ENCODE peak calls at places on chromosomes 3 and 15, in nine cellular contexts. One of them, this sample, is unnamed. For H3K4me1, the result is how much of the 10 kb centered on the place peaks cover.

GRCh38 chr3:133854971-133855370 is 40.7 kb downstream of the RAB6B start:
- DNase-seq in Peyer's patch: no peak
- DNase-seq in vagina: no peak
- DNase-seq in CD8-positive, alpha-beta T cell: no peak
- DNase-seq in stomach: no peak
- DNase-seq in aorta: no peak
- DNase-seq in CD8-positive, alpha-beta memory T cell: no peak
- DNase-seq in suprapubic skin: no peak
- DNase-seq in fibroblast of lung: no peak
- DNase-seq in this sample: no peak

GRCh38 chr15:39621961-39622360 is 41.1 kb downstream of the THBS1 start:
- DNase-seq in stomach: no peak
- DNase-seq in suprapubic skin: no peak
- DNase-seq in CD8-positive, alpha-beta memory T cell: no peak
- DNase-seq in fibroblast of lung: no peak
- DNase-seq in vagina: no peak
- DNase-seq in aorta: no peak
- DNase-seq in Peyer's patch: no peak
- DNase-seq in CD8-positive, alpha-beta T cell: no peak
- DNase-seq in this sample: no peak

GRCh38 chr3:183131186-183131585 is 31.3 kb downstream of the LAMP3 start:
- DNase-seq in Peyer's patch: no peak
- DNase-seq in CD8-positive, alpha-beta memory T cell: no peak
- DNase-seq in stomach: no peak
- DNase-seq in fibroblast of lung: no peak
- DNase-seq in CD8-positive, alpha-beta T cell: no peak
- DNase-seq in vagina: no peak
- DNase-seq in suprapubic skin: no peak
- DNase-seq in aorta: no peak
- DNase-seq in this sample: no peak

GRCh38 chr3:99783009-99783573 is 34.6 kb upstream of the CMSS1 start:
- DNase-seq in stomach: no peak
- DNase-seq in aorta: no peak
- DNase-seq in vagina: no peak
- DNase-seq in Peyer's patch: no peak
- DNase-seq in CD8-positive, alpha-beta T cell: no peak
- DNase-seq in fibroblast of lung: peak
- DNase-seq in suprapubic skin: no peak
- DNase-seq in CD8-positive, alpha-beta memory T cell: no peak
- DNase-seq in this sample: no peak

GRCh38 chr3:183764854-183765731 is 60.3 kb downstream of the MAP6D1 start:
- DNase-seq in CD8-positive, alpha-beta T cell: no peak
- DNase-seq in aorta: no peak
- DNase-seq in Peyer's patch: no peak
- DNase-seq in suprapubic skin: no peak
- DNase-seq in fibroblast of lung: peak
- DNase-seq in vagina: no peak
- DNase-seq in stomach: no peak
- DNase-seq in CD8-positive, alpha-beta memory T cell: no peak
- DNase-seq in this sample: no peak

GRCh38 chr15:78536134-78536533 is 4.1 kb upstream of the PSMA4 start:
- DNase-seq in aorta: no peak
- DNase-seq in CD8-positive, alpha-beta memory T cell: no peak
- DNase-seq in Peyer's patch: no peak
- DNase-seq in CD8-positive, alpha-beta T cell: no peak
- DNase-seq in fibroblast of lung: peak
- DNase-seq in stomach: no peak
- DNase-seq in suprapubic skin: no peak
- DNase-seq in vagina: no peak
- DNase-seq in this sample: no peak

GRCh38 chr3:78644847-78645246 is 1123.0 kb downstream of the ROBO1 start:
- DNase-seq in CD8-positive, alpha-beta memory T cell: no peak
- DNase-seq in fibroblast of lung: no peak
- DNase-seq in CD8-positive, alpha-beta T cell: no peak
- DNase-seq in stomach: no peak
- DNase-seq in aorta: no peak
- DNase-seq in suprapubic skin: no peak
- DNase-seq in vagina: no peak
- DNase-seq in Peyer's patch: no peak
- DNase-seq in this sample: no peak

GRCh38 chr3:105747056-105747455 is 121.8 kb downstream of the CBLB start:
- DNase-seq in stomach: no peak
- DNase-seq in CD8-positive, alpha-beta T cell: no peak
- DNase-seq in vagina: no peak
- DNase-seq in fibroblast of lung: peak
- DNase-seq in Peyer's patch: no peak
- DNase-seq in CD8-positive, alpha-beta memory T cell: no peak
- DNase-seq in aorta: no peak
- DNase-seq in suprapubic skin: no peak
- DNase-seq in this sample: peak

GRCh38 chr3:86969500-86970189 is 21.3 kb downstream of the VGLL3 start:
- DNase-seq in vagina: no peak
- DNase-seq in suprapubic skin: no peak
- DNase-seq in Peyer's patch: no peak
- DNase-seq in aorta: no peak
- DNase-seq in fibroblast of lung: no peak
- DNase-seq in CD8-positive, alpha-beta T cell: no peak
- DNase-seq in stomach: no peak
- DNase-seq in CD8-positive, alpha-beta memory T cell: no peak
- DNase-seq in this sample: no peak

GRCh38 chr3:105365536-105366301 is 990 bp upstream of the ALCAM start:
- DNase-seq in CD8-positive, alpha-beta T cell: no peak
- DNase-seq in aorta: no peak
- DNase-seq in vagina: no peak
- DNase-seq in stomach: peak
- DNase-seq in Peyer's patch: peak
- DNase-seq in suprapubic skin: peak
- DNase-seq in fibroblast of lung: peak
- DNase-seq in CD8-positive, alpha-beta memory T cell: no peak
- DNase-seq in this sample: peak

GRCh38 chr15:64740361-64741170 is 34.8 kb downstream of the RBPMS2 start:
- DNase-seq in CD8-positive, alpha-beta memory T cell: no peak
- DNase-seq in fibroblast of lung: peak
- DNase-seq in vagina: no peak
- DNase-seq in aorta: no peak
- DNase-seq in CD8-positive, alpha-beta T cell: no peak
- DNase-seq in stomach: no peak
- DNase-seq in Peyer's patch: no peak
- DNase-seq in suprapubic skin: no peak
- DNase-seq in this sample: no peak

GRCh38 chr3:56424357-56424756 is 43.9 kb downstream of the ERC2 start:
- DNase-seq in Peyer's patch: no peak
- DNase-seq in CD8-positive, alpha-beta T cell: no peak
- DNase-seq in stomach: no peak
- DNase-seq in CD8-positive, alpha-beta memory T cell: no peak
- DNase-seq in vagina: no peak
- DNase-seq in aorta: no peak
- DNase-seq in suprapubic skin: no peak
- DNase-seq in fibroblast of lung: no peak
- DNase-seq in this sample: no peak

DNA sequence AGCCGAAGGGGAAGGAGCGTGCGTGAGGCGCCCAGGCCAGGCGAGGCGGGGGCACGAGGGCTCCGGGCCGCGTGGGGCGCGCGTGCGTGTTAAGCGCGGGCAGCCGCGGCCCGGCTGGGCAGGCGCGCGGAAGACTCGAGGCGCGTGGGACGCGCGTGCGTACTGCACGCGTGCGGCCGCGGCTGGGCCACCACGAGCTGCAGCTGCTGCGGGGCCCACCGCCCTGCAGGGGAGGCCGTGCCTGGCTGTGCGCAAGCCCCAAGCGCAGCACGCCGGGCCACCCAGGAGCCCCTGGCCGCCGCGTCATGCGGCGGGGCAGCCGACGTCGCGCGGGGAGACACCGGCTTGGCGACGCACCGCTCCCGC is 619 bp upstream of the TRIM71 start:
- DNase-seq in aorta: no peak
- DNase-seq in fibroblast of lung: no peak
- DNase-seq in suprapubic skin: no peak
- DNase-seq in CD8-positive, alpha-beta memory T cell: no peak
- DNase-seq in Peyer's patch: no peak
- DNase-seq in CD8-positive, alpha-beta T cell: no peak
- DNase-seq in vagina: no peak
- DNase-seq in stomach: no peak
- DNase-seq in this sample: no peak
- H3K4me1 ChIP-seq in aorta: under half
- H3K4me1 ChIP-seq in fibroblast of lung: under half
- H3K4me1 ChIP-seq in suprapubic skin: under half
- H3K4me1 ChIP-seq in CD8-positive, alpha-beta memory T cell: under half
- H3K4me1 ChIP-seq in Peyer's patch: under half
- H3K4me1 ChIP-seq in CD8-positive, alpha-beta T cell: under half
- H3K4me1 ChIP-seq in vagina: under half
- H3K4me1 ChIP-seq in stomach: under half
- H3K4me1 ChIP-seq in this sample: under half

DNA sequence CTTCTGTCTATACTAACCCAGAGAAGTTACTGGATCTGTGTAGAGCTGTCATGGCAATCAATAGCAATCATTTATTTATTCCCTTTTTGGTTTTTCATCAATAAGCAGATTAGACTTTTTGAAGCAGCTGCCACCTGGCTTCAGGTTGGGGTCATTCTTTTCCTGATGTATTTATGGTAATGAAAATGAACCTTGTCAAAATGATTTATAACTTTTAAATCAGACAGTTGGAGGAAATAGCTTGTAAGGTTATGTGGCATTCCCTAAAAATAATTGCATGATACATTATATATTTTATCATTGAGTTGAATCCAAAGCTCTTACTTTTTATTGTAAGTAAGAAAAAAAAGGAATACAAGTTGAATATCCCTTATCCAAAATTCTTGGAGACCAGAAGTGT is 8.6 kb downstream of the TIPARP start:
- DNase-seq in CD8-positive, alpha-beta memory T cell: no peak
- DNase-seq in Peyer's patch: no peak
- DNase-seq in CD8-positive, alpha-beta T cell: no peak
- DNase-seq in suprapubic skin: no peak
- DNase-seq in aorta: no peak
- DNase-seq in fibroblast of lung: no peak
- DNase-seq in stomach: no peak
- DNase-seq in vagina: no peak
- DNase-seq in this sample: no peak
- H3K4me1 ChIP-seq in CD8-positive, alpha-beta memory T cell: half or more
- H3K4me1 ChIP-seq in Peyer's patch: under half
- H3K4me1 ChIP-seq in CD8-positive, alpha-beta T cell: half or more
- H3K4me1 ChIP-seq in suprapubic skin: half or more
- H3K4me1 ChIP-seq in aorta: under half
- H3K4me1 ChIP-seq in fibroblast of lung: under half
- H3K4me1 ChIP-seq in stomach: under half
- H3K4me1 ChIP-seq in vagina: half or more
- H3K4me1 ChIP-seq in this sample: half or more

GRCh38 chr15:74220475-74221248 is 15.5 kb upstream of the CCDC33 start:
- DNase-seq in vagina: no peak
- DNase-seq in fibroblast of lung: no peak
- DNase-seq in aorta: no peak
- DNase-seq in Peyer's patch: no peak
- DNase-seq in stomach: no peak
- DNase-seq in CD8-positive, alpha-beta T cell: no peak
- DNase-seq in CD8-positive, alpha-beta memory T cell: no peak
- DNase-seq in suprapubic skin: no peak
- DNase-seq in this sample: no peak

GRCh38 chr15:74222231-74222511 is 14.0 kb upstream of the CCDC33 start:
- DNase-seq in suprapubic skin: no peak
- DNase-seq in Peyer's patch: no peak
- DNase-seq in fibroblast of lung: no peak
- DNase-seq in vagina: no peak
- DNase-seq in aorta: no peak
- DNase-seq in stomach: no peak
- DNase-seq in CD8-positive, alpha-beta memory T cell: no peak
- DNase-seq in CD8-positive, alpha-beta T cell: no peak
- DNase-seq in this sample: no peak

GRCh38 chr15:74225928-74226327 is 10.2 kb upstream of the CCDC33 start:
- DNase-seq in CD8-positive, alpha-beta memory T cell: no peak
- DNase-seq in stomach: no peak
- DNase-seq in aorta: no peak
- DNase-seq in CD8-positive, alpha-beta T cell: no peak
- DNase-seq in suprapubic skin: no peak
- DNase-seq in fibroblast of lung: no peak
- DNase-seq in Peyer's patch: no peak
- DNase-seq in vagina: no peak
- DNase-seq in this sample: no peak

GRCh38 chr15:74221399-74222230 is 14.5 kb upstream of the CCDC33 start:
- DNase-seq in suprapubic skin: no peak
- DNase-seq in CD8-positive, alpha-beta T cell: no peak
- DNase-seq in CD8-positive, alpha-beta memory T cell: no peak
- DNase-seq in vagina: no peak
- DNase-seq in aorta: no peak
- DNase-seq in stomach: no peak
- DNase-seq in fibroblast of lung: no peak
- DNase-seq in Peyer's patch: no peak
- DNase-seq in this sample: no peak

GRCh38 chr15:74222705-74223104 is 13.4 kb upstream of the CCDC33 start:
- DNase-seq in Peyer's patch: no peak
- DNase-seq in CD8-positive, alpha-beta memory T cell: no peak
- DNase-seq in stomach: no peak
- DNase-seq in fibroblast of lung: no peak
- DNase-seq in CD8-positive, alpha-beta T cell: no peak
- DNase-seq in suprapubic skin: no peak
- DNase-seq in vagina: no peak
- DNase-seq in aorta: no peak
- DNase-seq in this sample: no peak
- H3K4me1 ChIP-seq in Peyer's patch: under half
- H3K4me1 ChIP-seq in CD8-positive, alpha-beta memory T cell: under half
- H3K4me1 ChIP-seq in stomach: under half
- H3K4me1 ChIP-seq in fibroblast of lung: under half
- H3K4me1 ChIP-seq in CD8-positive, alpha-beta T cell: under half
- H3K4me1 ChIP-seq in suprapubic skin: under half
- H3K4me1 ChIP-seq in vagina: under half
- H3K4me1 ChIP-seq in aorta: under half
- H3K4me1 ChIP-seq in this sample: under half

GRCh38 chr15:76335851-76336253 is 721 bp upstream of the ISL2 start:
- DNase-seq in Peyer's patch: peak
- DNase-seq in suprapubic skin: no peak
- DNase-seq in aorta: no peak
- DNase-seq in fibroblast of lung: no peak
- DNase-seq in CD8-positive, alpha-beta memory T cell: no peak
- DNase-seq in CD8-positive, alpha-beta T cell: no peak
- DNase-seq in vagina: no peak
- DNase-seq in stomach: no peak
- DNase-seq in this sample: no peak
- H3K4me1 ChIP-seq in Peyer's patch: under half
- H3K4me1 ChIP-seq in suprapubic skin: half or more
- H3K4me1 ChIP-seq in aorta: under half
- H3K4me1 ChIP-seq in fibroblast of lung: under half
- H3K4me1 ChIP-seq in CD8-positive, alpha-beta memory T cell: under half
- H3K4me1 ChIP-seq in CD8-positive, alpha-beta T cell: half or more
- H3K4me1 ChIP-seq in vagina: under half
- H3K4me1 ChIP-seq in stomach: under half
- H3K4me1 ChIP-seq in this sample: half or more

GRCh38 chr3:30691249-30691880 is 85.0 kb downstream of the TGFBR2 start:
- DNase-seq in Peyer's patch: no peak
- DNase-seq in aorta: no peak
- DNase-seq in CD8-positive, alpha-beta memory T cell: no peak
- DNase-seq in fibroblast of lung: no peak
- DNase-seq in suprapubic skin: no peak
- DNase-seq in stomach: no peak
- DNase-seq in CD8-positive, alpha-beta T cell: no peak
- DNase-seq in vagina: no peak
- DNase-seq in this sample: no peak
- H3K4me1 ChIP-seq in Peyer's patch: under half
- H3K4me1 ChIP-seq in aorta: under half
- H3K4me1 ChIP-seq in CD8-positive, alpha-beta memory T cell: half or more
- H3K4me1 ChIP-seq in fibroblast of lung: under half
- H3K4me1 ChIP-seq in suprapubic skin: under half
- H3K4me1 ChIP-seq in stomach: under half
- H3K4me1 ChIP-seq in CD8-positive, alpha-beta T cell: half or more
- H3K4me1 ChIP-seq in vagina: half or more
- H3K4me1 ChIP-seq in this sample: under half

This sample was measured in CD4-positive, alpha-beta memory T cell.